ENCODE peak calls at places on chromosomes 11 and 22, in six cellular contexts. X, E, B, H, G and L are unnamed samples.

GRCh38 chr22:24063986-24064385 is 52.9 kb downstream of the CABIN1 start:
- DNase-seq in G (no peak), H (no peak), X (no peak), B (no peak), E (no peak), L (peak; percentile 73)

GRCh38 chr22:46619240-46619829 is 851 bp upstream of the GRAMD4 start:
- DNase-seq in E (no peak), H (no peak), B (no peak), X (no peak), G (no peak), L (no peak)

GRCh38 chr11:94493443-94494199 is at the start of the genes ANKRD49 and MRE11:
- DNase-seq in G (peak; percentile 99), E (peak; percentile 98), X (peak; percentile 99), B (peak; percentile 89), H (peak; percentile 100), L (peak; percentile 99)

GRCh38 chr11:108835624-108836023 is 170.8 kb downstream of the DDX10 start:
- DNase-seq in B (no peak), E (no peak), H (no peak), G (peak; percentile 41), X (no peak), L (no peak)

GRCh38 chr11:26944866-26945664 is 48.8 kb upstream of the FIBIN start:
- DNase-seq in B (no peak), G (no peak), H (no peak), E (no peak), X (peak; percentile 77), L (no peak)

GRCh38 chr22:29209624-29209929 is 3.9 kb downstream of the EMID1 start:
- DNase-seq in H (peak; percentile 20), X (no peak), G (peak; percentile 39), B (no peak), E (no peak), L (no peak)

GRCh38 chr11:86160546-86161149 is 83.9 kb upstream of the EED start:
- DNase-seq in E (no peak), X (peak; percentile 48), B (no peak), H (peak; percentile 73), G (no peak), L (no peak)

GRCh38 chr11:65418681-65419459 is 3.7 kb upstream of the NEAT1 start:
- DNase-seq in X (peak; percentile 97), B (peak; percentile 91), H (peak; percentile 98), G (peak; percentile 95), E (peak; percentile 84), L (peak; percentile 98)

GRCh38 chr11:62627718-62628117 is 5.9 kb upstream of the B3GAT3 start:
- DNase-seq in B (no peak), X (peak; percentile 32), G (no peak), E (no peak), H (no peak), L (no peak)

GRCh38 chr11:30938801-30939200 is 352.6 kb upstream of the MPPED2 start:
- DNase-seq in E (no peak), B (no peak), X (no peak), G (no peak), H (no peak), L (no peak)

GRCh38 chr22:20243176-20243544 is 25.0 kb downstream of the RTN4R start:
- DNase-seq in G (no peak), X (no peak), H (no peak), B (no peak), E (no peak), L (no peak)

GRCh38 chr11:59668188-59668949 is 468 bp downstream of the PATL1 start:
- DNase-seq in H (peak; percentile 37), X (peak; percentile 77), E (peak; percentile 94), B (no peak), G (peak; percentile 90), L (peak; percentile 40)

GRCh38 chr11:35981581-35981980 is 37.7 kb downstream of the LDLRAD3 start:
- DNase-seq in E (no peak), G (no peak), B (no peak), H (no peak), X (no peak), L (no peak)

GRCh38 chr22:41290262-41291221 is 4.6 kb upstream of the RANGAP1 start:
- DNase-seq in X (peak; percentile 80), B (no peak), H (peak; percentile 81), G (peak; percentile 83), E (peak; percentile 52), L (no peak)
- H3F3A ChIP-seq in X (peaks cover 33% of the 10 kb centered on the region), B (peaks cover 18% of the 10 kb centered on the region), H (peaks cover 4% of the 10 kb centered on the region), G (peaks cover 10% of the 10 kb centered on the region), E (peaks cover 20% of the 10 kb centered on the region), L (peaks cover 13% of the 10 kb centered on the region)

DNA sequence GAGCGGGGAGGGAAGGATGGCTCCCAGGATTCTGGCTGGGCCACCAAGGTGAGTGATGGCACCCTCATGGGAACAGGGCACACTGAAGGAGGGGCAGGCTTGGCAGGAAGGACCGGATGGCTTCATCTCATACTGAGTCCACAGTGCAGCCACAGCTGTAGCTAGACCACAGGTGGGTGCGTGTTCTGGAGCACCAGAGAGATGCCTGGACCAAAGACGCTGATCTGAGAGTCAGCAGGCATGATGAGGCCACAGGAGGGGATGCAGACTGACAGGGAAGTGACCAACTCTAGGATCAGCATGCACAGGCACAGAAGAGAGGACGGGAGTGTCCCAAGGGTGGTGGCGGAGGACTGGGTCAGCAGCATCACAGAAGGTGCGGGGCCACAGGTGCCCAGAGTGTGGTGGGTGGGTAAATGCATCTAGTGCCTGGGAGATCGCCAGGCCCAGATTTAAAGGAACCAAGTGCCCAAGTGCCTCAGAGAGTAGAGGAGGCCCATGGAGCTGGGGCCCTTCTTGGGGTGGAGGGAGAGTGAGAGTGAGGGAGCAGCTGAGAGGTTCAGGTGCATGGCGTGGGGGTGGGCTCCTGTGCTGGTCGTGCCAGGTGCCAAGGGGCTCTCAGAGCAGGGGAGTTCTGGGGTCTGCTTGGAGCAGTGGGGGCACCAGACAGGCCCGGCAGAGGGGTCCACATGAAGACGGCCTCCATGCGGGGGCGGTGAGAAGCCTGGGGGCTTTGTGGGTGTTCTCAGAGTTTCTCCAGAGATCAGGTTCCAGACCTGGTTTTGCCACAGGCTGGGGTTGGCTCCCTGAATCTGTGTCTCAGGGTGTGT is 113.7 kb downstream of the CEP164 start:
- DNase-seq in X (no peak), B (no peak), E (no peak), H (no peak), G (no peak), L (no peak)
- H3K4me1 ChIP-seq in X (no peaks in the 10 kb centered on the region), B (peaks cover 29% of the 10 kb centered on the region), E (peaks cover 5% of the 10 kb centered on the region), H (no peaks in the 10 kb centered on the region), G (no peaks in the 10 kb centered on the region), L (no peaks in the 10 kb centered on the region)

GRCh38 chr22:50111056-50111455 is 21.2 kb downstream of the MOV10L1 start:
- DNase-seq in G (peak; percentile 26), B (no peak), E (no peak), H (no peak), X (no peak), L (no peak)

GRCh38 chr22:50105529-50106100 is 15.8 kb downstream of the MOV10L1 start:
- DNase-seq in E (no peak), G (no peak), X (no peak), H (no peak), B (no peak), L (peak; percentile 91)

GRCh38 chr22:50102946-50103345 is 13.1 kb downstream of the MOV10L1 start:
- DNase-seq in G (peak; percentile 38), X (peak; percentile 28), H (peak; percentile 4), B (no peak), E (no peak), L (no peak)

GRCh38 chr22:50104149-50104548 is 14.3 kb downstream of the MOV10L1 start:
- DNase-seq in E (no peak), B (no peak), G (no peak), X (no peak), H (no peak), L (no peak)

GRCh38 chr22:50107529-50107928 is 17.7 kb downstream of the MOV10L1 start:
- DNase-seq in X (no peak), G (no peak), B (no peak), H (no peak), E (no peak), L (no peak)
- TF ChIP-seq EZH2phosphoT487 in X (no peak), G (no peak), B (no peak), H (no peak), E (no peak), L (no peak)

DNA sequence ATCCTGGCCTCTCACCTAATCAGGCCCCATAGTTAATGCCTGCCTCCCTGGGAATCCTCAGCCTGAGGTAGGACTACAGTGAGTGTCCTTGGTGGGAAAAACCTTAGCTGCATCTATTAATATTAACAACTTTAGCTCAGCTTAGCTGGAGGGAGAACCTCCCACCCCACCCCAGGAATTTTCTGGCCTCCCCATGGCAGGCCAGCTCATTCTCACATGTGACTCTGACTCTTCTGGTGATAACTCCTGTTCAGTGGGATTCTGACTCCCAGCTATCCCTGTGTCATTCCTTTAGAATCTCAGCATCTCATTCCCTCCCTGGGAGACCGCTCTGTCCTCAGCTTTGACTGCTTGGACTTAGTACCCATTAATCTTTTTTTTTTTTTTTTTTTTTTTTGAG is 14.5 kb downstream of the ART5 start:
- DNase-seq in E (no peak), H (no peak), X (peak; percentile 85), G (no peak), B (no peak), L (no peak)
- H3F3A ChIP-seq in E (no peaks in the 10 kb centered on the region), H (no peaks in the 10 kb centered on the region), X (no peaks in the 10 kb centered on the region), G (no peaks in the 10 kb centered on the region), B (no peaks in the 10 kb centered on the region), L (no peaks in the 10 kb centered on the region)

GRCh38 chr11:123580557-123581275 is 73.7 kb downstream of the SCN3B start:
- DNase-seq in E (peak; percentile 87), G (peak; percentile 89), H (peak; percentile 86), X (peak; percentile 68), B (peak; percentile 89), L (peak; percentile 85)
- H3K4me1 ChIP-seq in E (peaks cover 26% of the 10 kb centered on the region), G (peaks cover 10% of the 10 kb centered on the region), H (peaks cover 3% of the 10 kb centered on the region), X (peaks cover 6% of the 10 kb centered on the region), B (peaks cover 19% of the 10 kb centered on the region), L (peaks cover 3% of the 10 kb centered on the region)

GRCh38 chr22:40757071-40757470 is 62.1 kb downstream of the SLC25A17 start:
- DNase-seq in G (no peak), E (no peak), X (peak; percentile 69), B (no peak), H (peak; percentile 23), L (no peak)
- TF ChIP-seq EZH2phosphoT487 in G (no peak), E (no peak), X (no peak), B (no peak), H (no peak), L (no peak)

GRCh38 chr11:115133810-115134209 is 370.4 kb downstream of the CADM1 start:
- DNase-seq in G (no peak), H (no peak), B (no peak), E (no peak), X (no peak), L (no peak)
- H3F3A ChIP-seq in G (no peaks in the 10 kb centered on the region), H (no peaks in the 10 kb centered on the region), B (no peaks in the 10 kb centered on the region), E (no peaks in the 10 kb centered on the region), X (no peaks in the 10 kb centered on the region), L (no peaks in the 10 kb centered on the region)

GRCh38 chr11:67271212-67271547 is 4.9 kb downstream of the GRK2 start:
- DNase-seq in G (no peak), H (no peak), B (no peak), X (no peak), E (no peak), L (no peak)
- H3K4me1 ChIP-seq in G (peaks cover 23% of the 10 kb centered on the region), H (peaks cover 27% of the 10 kb centered on the region), B (peaks cover 18% of the 10 kb centered on the region), X (peaks cover 18% of the 10 kb centered on the region), E (peaks cover 32% of the 10 kb centered on the region), L (peaks cover 70% of the 10 kb centered on the region)